ENCODE peak calls at places on chromosomes 5 and 9, in four cellular contexts. M is HepG2, Y is H1, X is GM12878. V is an unnamed sample.

GRCh38 chr9:4515958-4516375 is 25.7 kb downstream of the SLC1A1 start:
- DNase-seq in Y (no peak), M (no peak), X (peak; percentile 43), V (no peak)

GRCh38 chr9:137947012-137947411 is 69.4 kb downstream of the CACNA1B start:
- DNase-seq in Y (no peak), M (no peak), X (no peak), V (no peak)

GRCh38 chr5:168813179-168813968 is 234.2 kb upstream of the PANK3 start:
- DNase-seq in M (no peak), X (no peak), Y (no peak), V (no peak)

GRCh38 chr5:122262107-122262506 is 49.9 kb upstream of the SNCAIP start:
- DNase-seq in Y (no peak), X (no peak), M (no peak), V (no peak)

GRCh38 chr5:119269061-119269579 is 86.7 kb upstream of the TNFAIP8 start:
- DNase-seq in Y (no peak), X (no peak), M (peak; percentile 10), V (peak; percentile 28)

GRCh38 chr5:91146221-91146620 is 236.9 kb downstream of the ARRDC3 start:
- DNase-seq in M (no peak), X (no peak), Y (no peak), V (peak; percentile 46)

GRCh38 chr5:125499969-125500368 is 753.5 kb upstream of the ZNF608 start:
- DNase-seq in M (no peak), Y (no peak), X (no peak), V (no peak)

GRCh38 chr9:133539434-133539833 is 4.9 kb downstream of the ADAMTSL2 start:
- DNase-seq in Y (no peak), M (no peak), X (no peak), V (no peak)

GRCh38 chr9:98146101-98146991 is 27.3 kb upstream of the TRIM14 start:
- DNase-seq in X (peak; percentile 36), Y (no peak), M (peak; percentile 94), V (peak; percentile 92)

GRCh38 chr9:88991066-88992030 is at the start of gene S1PR3:
- DNase-seq in M (no peak), Y (no peak), X (no peak), V (peak; percentile 50)

GRCh38 chr5:177470759-177471536 is 2.5 kb downstream of the DBN1 start:
- DNase-seq in M (peak; percentile 23), Y (no peak), X (no peak), V (no peak)

GRCh38 chr5:35598707-35599370 is 18.8 kb upstream of the SPEF2 start:
- DNase-seq in X (no peak), M (peak; percentile 62), Y (peak; percentile 46), V (no peak)

GRCh38 chr9:115127191-115127817 is 9.3 kb upstream of the TNC start:
- DNase-seq in X (no peak), Y (no peak), M (no peak), V (no peak)

GRCh38 chr5:177132504-177133118 is 962 bp upstream of the NSD1 start:
- DNase-seq in M (no peak), X (no peak), Y (no peak), V (no peak)

GRCh38 chr5:149471406-149472183 is 79.6 kb downstream of the CSNK1A1 start:
- DNase-seq in Y (no peak), X (no peak), M (no peak), V (no peak)

GRCh38 chr5:84384604-84385575 is at the start of gene EDIL3:
- DNase-seq in M (no peak), X (no peak), Y (no peak), V (no peak)

GRCh38 chr9:107266624-107267369 is 16.3 kb upstream of the RAD23B start:
- DNase-seq in Y (no peak), M (no peak), X (no peak), V (no peak)

GRCh38 chr5:139185589-139185988 is 12.6 kb downstream of the SIL1 start:
- DNase-seq in Y (no peak), M (no peak), X (no peak), V (no peak)

GRCh38 chr5:143354025-143354424 is 49.5 kb downstream of the NR3C1 start:
- DNase-seq in X (no peak), M (no peak), Y (no peak), V (no peak)

GRCh38 chr5:31701642-31702041 is 62.7 kb downstream of the PDZD2 start:
- DNase-seq in Y (no peak), M (no peak), X (no peak), V (no peak)

GRCh38 chr5:33890633-33891032 is 1.2 kb downstream of the ADAMTS12 start:
- DNase-seq in M (no peak), X (no peak), Y (no peak), V (no peak)

DNA sequence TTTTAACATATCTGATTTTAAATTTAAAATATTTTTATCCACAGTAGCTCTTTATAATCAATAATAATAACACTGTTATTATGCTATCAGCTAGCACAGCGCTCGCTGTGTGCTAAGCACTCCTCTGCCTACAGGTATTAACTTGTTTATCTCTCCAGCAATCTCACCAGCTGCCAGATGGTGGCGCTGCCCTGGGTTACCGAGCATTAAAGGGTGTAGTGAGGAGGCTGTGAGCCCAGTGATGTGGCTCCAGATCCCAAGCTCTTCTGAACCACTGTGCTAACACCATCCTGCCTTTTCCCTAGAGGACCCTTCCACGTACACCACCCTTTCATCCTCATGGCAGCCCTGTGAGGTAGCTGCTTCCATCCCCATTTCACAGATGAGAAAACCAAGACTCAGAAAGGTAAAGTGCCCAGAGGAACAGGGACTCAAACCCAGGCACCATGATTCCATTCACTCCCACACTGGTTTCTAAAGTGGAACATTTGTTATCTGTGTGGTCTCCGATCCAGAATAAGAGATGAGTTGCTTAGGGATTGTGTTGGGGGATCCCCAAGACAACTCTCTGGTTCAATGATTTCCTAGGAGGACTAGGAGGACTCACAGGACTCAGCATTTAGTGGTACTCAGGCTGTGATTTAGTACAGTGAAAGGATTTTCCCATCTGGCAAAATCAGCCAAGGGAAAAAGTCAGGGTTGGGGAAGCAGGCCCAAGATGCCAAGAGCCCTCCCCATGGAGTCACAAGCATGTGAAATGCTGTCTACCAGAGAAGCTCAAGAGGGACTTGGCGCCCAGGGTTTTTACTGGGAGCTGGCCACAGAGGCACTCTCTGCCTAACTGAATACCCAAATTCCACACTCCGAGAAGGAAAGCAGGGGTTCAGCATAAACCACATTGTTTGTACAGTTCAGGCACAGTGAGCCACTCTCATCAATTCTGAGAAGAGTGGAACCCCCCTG is 7.0 kb downstream of the IGFBPL1 start:
- DNase-seq in X (no peak), Y (no peak), M (peak; percentile 38), V (peak; percentile 27)
- TF ChIP-seq CTCF in X (peak; percentile 71), Y (peak; percentile 87), M (peak; percentile 79), V (peak; percentile 55)

DNA sequence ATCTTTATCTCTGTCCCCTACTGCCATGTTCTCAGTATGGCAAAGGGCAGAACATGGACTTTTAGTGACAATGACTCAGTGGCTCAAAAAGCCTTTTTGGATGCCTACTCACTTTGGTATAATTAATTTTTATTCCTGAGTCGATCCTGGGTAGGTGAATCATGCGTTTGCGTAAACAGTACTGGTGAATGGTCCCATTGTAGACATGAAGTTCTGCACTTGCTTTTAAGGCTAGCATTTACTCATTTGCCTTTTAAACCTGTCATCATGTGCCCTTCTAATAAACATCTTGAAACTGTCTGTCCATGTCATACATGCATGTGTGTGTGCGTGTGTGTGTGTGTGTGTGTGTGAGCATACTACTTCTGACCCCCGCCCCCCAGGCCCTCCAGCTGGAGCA is 223.0 kb downstream of the AUH start:
- DNase-seq in Y (no peak), X (no peak), M (peak; percentile 54), V (no peak)
- TF ChIP-seq POLR2AphosphoS5 in Y (no peak), X (no peak), M (no peak), V (no peak)

GRCh38 chr9:70257512-70257911 is 1.3 kb upstream of the SMC5 start:
- DNase-seq in M (no peak), Y (no peak), X (no peak), V (no peak)
- H3K4me3 ChIP-seq in M (peak overlapping the region; percentile 99), Y (no peak overlapping the region), X (peak overlapping the region; percentile 85), V (no peak overlapping the region)

DNA sequence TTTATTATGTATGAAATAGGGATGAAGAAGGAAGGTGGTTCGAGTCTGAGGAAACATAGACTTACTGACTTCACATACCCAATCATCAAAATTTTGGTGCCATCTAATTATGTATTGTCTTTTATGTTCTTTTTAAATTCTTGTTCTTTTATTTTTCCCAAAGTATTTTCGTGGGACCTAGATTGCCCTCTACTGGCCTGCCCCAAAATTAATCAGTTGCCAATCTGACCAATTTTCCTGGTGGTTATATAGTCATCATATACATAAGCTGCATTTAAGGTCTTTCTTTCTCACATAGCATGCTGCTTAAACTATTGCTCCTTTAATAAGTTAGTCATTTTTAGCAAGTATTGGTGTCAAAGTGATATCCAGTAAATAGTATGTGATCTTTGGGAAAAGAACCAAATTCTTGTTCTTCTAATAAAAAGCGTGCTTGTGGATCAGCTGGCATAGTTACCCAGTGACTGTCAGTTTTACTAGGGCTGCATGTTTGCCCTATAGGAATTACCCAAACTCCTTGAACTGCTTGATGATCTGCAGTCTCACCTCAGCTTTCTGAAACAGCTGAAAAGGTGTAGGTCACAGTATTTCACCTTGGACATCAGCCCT is 223.5 kb downstream of the SH3GL2 start:
- DNase-seq in X (no peak), M (no peak), Y (no peak), V (no peak)
- TF ChIP-seq CTCF in X (no peak), M (peak; percentile 22), Y (no peak), V (no peak)

DNA sequence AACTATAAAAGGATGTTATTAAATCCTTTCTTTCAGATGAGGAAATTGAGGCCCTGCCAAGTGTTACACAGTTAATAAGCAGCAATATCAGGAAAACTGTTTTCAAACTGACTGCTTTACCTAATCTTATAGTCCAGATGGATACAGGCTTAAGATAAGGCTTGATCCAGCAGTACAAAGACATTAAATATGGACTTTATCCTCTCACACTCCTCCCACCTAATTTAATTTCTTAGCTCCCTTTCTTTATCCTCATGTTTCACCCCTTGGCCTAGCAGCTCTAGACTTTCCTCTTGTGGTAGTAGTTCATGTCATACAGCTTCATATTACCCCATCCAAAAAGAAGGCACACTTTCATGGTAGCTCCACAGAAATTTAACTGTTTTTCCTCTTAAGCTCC is 164.5 kb downstream of the BAAT start:
- DNase-seq in X (no peak), M (no peak), Y (no peak), V (no peak)
- TF ChIP-seq POLR2AphosphoS5 in X (no peak), M (no peak), Y (no peak), V (no peak)

GRCh38 chr5:53250151-53250550 is 140.6 kb upstream of the MOCS2 start:
- DNase-seq in M (no peak), Y (no peak), X (no peak), V (no peak)
- H3K4me3 ChIP-seq in M (no peak overlapping the region), Y (no peak overlapping the region), X (no peak overlapping the region), V (no peak overlapping the region)

GRCh38 chr9:129319076-129319937 is 141.2 kb upstream of the IER5L start:
- DNase-seq in M (no peak), X (no peak), Y (no peak), V (no peak)

GRCh38 chr9:129322022-129322621 is 144.1 kb upstream of the IER5L start:
- DNase-seq in X (no peak), M (no peak), Y (no peak), V (no peak)

GRCh38 chr9:129319938-129320481 is 141.9 kb upstream of the IER5L start:
- DNase-seq in M (no peak), Y (no peak), X (no peak), V (no peak)

GRCh38 chr9:129321511-129322021 is 143.5 kb upstream of the IER5L start:
- DNase-seq in X (no peak), Y (no peak), M (no peak), V (no peak)

GRCh38 chr9:129320575-129321311 is 142.7 kb upstream of the IER5L start:
- DNase-seq in Y (no peak), M (peak; percentile 63), X (peak; percentile 34), V (peak; percentile 57)
- TF ChIP-seq CTCF in Y (no peak), M (no peak), X (no peak), V (no peak)

GRCh38 chr9:136363106-136363605 is 388 bp downstream of the DNLZ start:
- DNase-seq in Y (peak; percentile 89), X (peak; percentile 68), M (peak; percentile 86), V (peak; percentile 88)
- TF ChIP-seq POLR2AphosphoS5 in Y (peak; percentile 76), X (peak; percentile 85), M (peak; percentile 82), V (peak; percentile 60)

V was measured in HL-60.